ENCODE peak calls at places on chromosome 22, in seven cellular contexts. R is astrocyte of the hippocampus, U is psoas muscle, T is GM18507, Y is ELR, W is mucosa of gallbladder, D is fibroblast of pulmonary artery. A is an unnamed sample.

GRCh38 chr22:38766076-38766777 is 10.4 kb upstream of the SUN2 start:
- DNase-seq in R (peak; percentile 67), U (peak; percentile 84), T (no peak), Y (peak; percentile 86), W (peak; percentile 72), D (peak; percentile 68), A (peak; percentile 51)

GRCh38 chr22:43901976-43902643 is 10.3 kb upstream of the PNPLA5 start:
- DNase-seq in R (peak; percentile 89), U (no peak), T (no peak), Y (peak; percentile 93), W (no peak), D (peak; percentile 64), A (peak; percentile 76)

GRCh38 chr22:36156515-36157419 is 3.8 kb downstream of the APOL3 start:
- DNase-seq in R (peak; percentile 83), U (peak; percentile 91), T (no peak), Y (peak; percentile 88), W (peak; percentile 78), D (peak; percentile 94), A (peak; percentile 68)

GRCh38 chr22:42918500-42918899 is 61.4 kb upstream of the ARFGAP3 start:
- DNase-seq in R (no peak), U (no peak), T (no peak), Y (no peak), W (no peak), D (no peak), A (no peak)

GRCh38 chr22:18909556-18909955 is 3.4 kb downstream of the DGCR6 start:
- DNase-seq in R (no peak), U (no peak), T (no peak), Y (no peak), W (no peak), D (no peak), A (no peak)

GRCh38 chr22:24437820-24438328 is 10.5 kb downstream of the ADORA2A start:
- DNase-seq in R (no peak), U (no peak), T (no peak), Y (peak; percentile 83), W (no peak), D (no peak), A (peak; percentile 80)

GRCh38 chr22:20395181-20395896 is 1.4 kb downstream of the ZNF74 start:
- DNase-seq in R (no peak), U (no peak), T (no peak), Y (no peak), W (no peak), D (no peak), A (no peak)

GRCh38 chr22:38882480-38882879 is 10.5 kb upstream of the CBX6 start:
- DNase-seq in R (no peak), U (peak; percentile 59), T (no peak), Y (no peak), W (no peak), D (peak; percentile 58), A (no peak)

GRCh38 chr22:25099202-25099601 is 100.5 kb upstream of the CRYBB3 start:
- DNase-seq in R (no peak), U (no peak), T (no peak), Y (no peak), W (no peak), D (no peak), A (no peak)

GRCh38 chr22:27420817-27421361 is 380.7 kb downstream of the MN1 start:
- DNase-seq in R (peak; percentile 98), U (peak; percentile 84), T (no peak), Y (peak; percentile 46), W (peak; percentile 83), D (peak; percentile 95), A (peak; percentile 71)

GRCh38 chr22:31284756-31285155 is 7.5 kb downstream of the PIK3IP1 start:
- DNase-seq in R (no peak), U (no peak), T (no peak), Y (no peak), W (no peak), D (no peak), A (no peak)

GRCh38 chr22:21775061-21775460 is 39.5 kb upstream of the YPEL1 start:
- DNase-seq in R (peak; percentile 84), U (no peak), T (no peak), Y (no peak), W (no peak), D (peak; percentile 35), A (peak; percentile 32)

GRCh38 chr22:41873391-41873790 is 40.5 kb downstream of the SREBF2 start:
- DNase-seq in R (peak; percentile 40), U (no peak), T (no peak), Y (no peak), W (no peak), D (no peak), A (no peak)

GRCh38 chr22:31631381-31631780 is 30.6 kb downstream of the PISD start:
- DNase-seq in R (no peak), U (no peak), T (no peak), Y (no peak), W (no peak), D (no peak), A (no peak)

GRCh38 chr22:37911697-37912096 is 5.6 kb downstream of the MICALL1 start:
- DNase-seq in R (no peak), U (no peak), T (no peak), Y (no peak), W (no peak), D (no peak), A (no peak)

GRCh38 chr22:49476800-49477400 is 350.8 kb downstream of the BRD1 start:
- DNase-seq in R (no peak), U (no peak), T (no peak), Y (no peak), W (no peak), D (no peak), A (no peak)

GRCh38 chr22:34845391-34845790 is 220.6 kb upstream of the ISX start:
- DNase-seq in R (no peak), U (no peak), T (no peak), Y (no peak), W (no peak), D (no peak), A (peak; percentile 9)

GRCh38 chr22:49324527-49325491 is 502.9 kb downstream of the BRD1 start:
- DNase-seq in R (no peak), U (peak; percentile 19), T (no peak), Y (no peak), W (peak; percentile 7), D (no peak), A (no peak)

GRCh38 chr22:37334461-37334858 is 52.2 kb downstream of the CYTH4 start:
- DNase-seq in R (no peak), U (no peak), T (no peak), Y (no peak), W (no peak), D (no peak), A (no peak)

GRCh38 chr22:16960220-16960883 is 47.7 kb downstream of the GAB4 start:
- DNase-seq in R (no peak), U (no peak), T (no peak), Y (no peak), W (no peak), D (no peak), A (no peak)

GRCh38 chr22:48563966-48564330 is 1263.7 kb downstream of the BRD1 start:
- DNase-seq in R (no peak), U (peak; percentile 34), T (no peak), Y (no peak), W (no peak), D (no peak), A (no peak)

GRCh38 chr22:22103078-22103593 is 120.5 kb upstream of the TOP3B start:
- DNase-seq in R (no peak), U (no peak), T (no peak), Y (peak; percentile 42), W (no peak), D (peak; percentile 11), A (no peak)

A was measured in renal cortical epithelial cell.